ENCODE peak calls at places on chromosomes 16 and 17, in ten cellular contexts. P is activated T-helper 1 cell treated with anti-CD3 and anti-CD28 coated beads, Interleukin-12 subunit alpha, Interleukin-12 subunit beta, Interleukin-2, Interleukin-4 antibody, amounts not matched to agents 30 ng/mL and 10 ng/mL and 1 ng/mL, durations not matched to agents 14 hours and 24 hours and 36 hours; G is stimulated activated CD8-positive, alpha-beta memory T cell treated with anti-CD3 and anti-CD28 coated beads, Interleukin-15, amount 100 ng/mL, for 24 hours; Y is endothelial cell; I is HTR-8/SVneo; H is fibroblast of pulmonary artery; O is hippocampal formation; M is A172; N is stromal cell of bone marrow; E is transverse colon. A is an unnamed sample.

GRCh38 chr16:84741351-84741791 is 41.6 kb downstream of the USP10 start:
- DNase-seq in P (no peak), G (no peak), Y (no peak), I (no peak), H (no peak), O (peak; percentile 51), M (peak; percentile 59), N (no peak), E (no peak), A (peak; percentile 59)

GRCh38 chr17:29723283-29724047 is 100.8 kb upstream of the CORO6 start:
- DNase-seq in P (no peak), G (no peak), Y (no peak), I (no peak), H (no peak), O (no peak), M (no peak), N (no peak), E (no peak), A (no peak)

GRCh38 chr17:51124641-51125503 is 4.2 kb upstream of the SPAG9 start:
- DNase-seq in P (no peak), G (no peak), Y (no peak), I (no peak), H (no peak), O (no peak), M (no peak), N (no peak), E (no peak), A (no peak)

GRCh38 chr17:40561871-40562611 is 3.2 kb downstream of the CCR7 start:
- DNase-seq in P (peak; percentile 67), G (no peak), Y (no peak), I (no peak), H (no peak), O (no peak), M (no peak), N (no peak), E (no peak), A (no peak)

GRCh38 chr17:63622571-63623390 is 564 bp downstream of the MAP3K3 start:
- DNase-seq in P (peak; percentile 59), G (peak; percentile 34), Y (peak; percentile 79), I (peak; percentile 67), H (peak; percentile 67), O (no peak), M (peak; percentile 27), N (no peak), E (peak; percentile 76), A (peak; percentile 44)

GRCh38 chr17:37124074-37124824 is 175.5 kb downstream of the AATF start:
- DNase-seq in P (no peak), G (no peak), Y (no peak), I (no peak), H (peak; percentile 29), O (no peak), M (no peak), N (no peak), E (no peak), A (no peak)

GRCh38 chr17:67830440-67830839 is 5.1 kb downstream of the BPTF start:
- DNase-seq in P (no peak), G (no peak), Y (no peak), I (no peak), H (peak; percentile 29), O (peak; percentile 12), M (no peak), N (no peak), E (no peak), A (no peak)

GRCh38 chr17:65365209-65365608 is 196.2 kb downstream of the AXIN2 start:
- DNase-seq in P (no peak), G (no peak), Y (no peak), I (no peak), H (no peak), O (no peak), M (no peak), N (no peak), E (no peak), A (no peak)

GRCh38 chr17:14318906-14319205 is 18.0 kb downstream of the HS3ST3B1 start:
- DNase-seq in P (no peak), G (no peak), Y (no peak), I (no peak), H (no peak), O (no peak), M (no peak), N (no peak), E (no peak), A (no peak)

GRCh38 chr17:42362245-42362961 is 25.8 kb downstream of the STAT3 start:
- DNase-seq in P (no peak), G (no peak), Y (no peak), I (no peak), H (no peak), O (no peak), M (no peak), N (no peak), E (no peak), A (no peak)

GRCh38 chr16:72066747-72067146 is 3.7 kb downstream of the HPR start:
- DNase-seq in P (no peak), G (no peak), Y (peak; percentile 19), I (peak; percentile 23), H (peak; percentile 64), O (peak; percentile 57), M (peak; percentile 24), N (peak; percentile 9), E (no peak), A (peak; percentile 58)

GRCh38 chr17:27438631-27439030 is 17.6 kb upstream of the KSR1 start:
- DNase-seq in P (no peak), G (no peak), Y (no peak), I (no peak), H (peak; percentile 36), O (no peak), M (no peak), N (no peak), E (no peak), A (no peak)

GRCh38 chr16:24309222-24309905 is 53.2 kb downstream of the CACNG3 start:
- DNase-seq in P (no peak), G (no peak), Y (no peak), I (no peak), H (peak; percentile 13), O (no peak), M (peak; percentile 90), N (no peak), E (no peak), A (no peak)

GRCh38 chr17:39213852-39214251 is 11.9 kb downstream of the STAC2 start:
- DNase-seq in P (no peak), G (no peak), Y (no peak), I (no peak), H (no peak), O (no peak), M (peak; percentile 81), N (no peak), E (no peak), A (no peak)

GRCh38 chr17:76826290-76827138 is 41.7 kb upstream of the MGAT5B start:
- DNase-seq in P (no peak), G (no peak), Y (no peak), I (no peak), H (no peak), O (no peak), M (no peak), N (no peak), E (no peak), A (no peak)

GRCh38 chr17:31696184-31696602 is 162.9 kb downstream of the COPRS start:
- DNase-seq in P (no peak), G (no peak), Y (no peak), I (no peak), H (peak; percentile 84), O (peak; percentile 10), M (peak; percentile 83), N (peak; percentile 90), E (peak; percentile 52), A (peak; percentile 44)

GRCh38 chr16:9610727-9611126 is 519.3 kb downstream of the HAPSTR1 start:
- DNase-seq in P (no peak), G (no peak), Y (no peak), I (no peak), H (no peak), O (no peak), M (no peak), N (no peak), E (no peak), A (no peak)

GRCh38 chr17:4908301-4908700 is 5.4 kb upstream of the CHRNE start:
- DNase-seq in P (no peak), G (no peak), Y (peak; percentile 33), I (no peak), H (no peak), O (no peak), M (no peak), N (no peak), E (no peak), A (no peak)

GRCh38 chr17:83136931-83137330 is 57.5 kb downstream of the METRNL start:
- DNase-seq in P (no peak), G (no peak), Y (no peak), I (no peak), H (no peak), O (no peak), M (no peak), N (no peak), E (peak; percentile 1), A (no peak)

GRCh38 chr17:5499790-5500189 is 13.4 kb downstream of the MIS12 start:
- DNase-seq in P (no peak), G (no peak), Y (peak; percentile 28), I (peak; percentile 35), H (no peak), O (no peak), M (no peak), N (no peak), E (no peak), A (peak; percentile 9)

GRCh38 chr16:29154100-29154499 is 169.2 kb downstream of the LAT start:
- DNase-seq in P (no peak), G (no peak), Y (no peak), I (no peak), H (no peak), O (no peak), M (no peak), N (no peak), E (no peak), A (no peak)